ENCODE peak calls at places on chromosomes 2 and 18, in five cellular contexts. V, B, S, Q and J are unnamed samples.

GRCh38 chr2:166765141-166765540 is 123.1 kb upstream of the XIRP2 start:
- DNase-seq in V (no peak), B (no peak), S (peak; percentile 13), Q (no peak), J (no peak)

GRCh38 chr2:20365249-20365817 is 14.7 kb upstream of the PUM2 start:
- DNase-seq in V (no peak), B (peak; percentile 35), S (no peak), Q (no peak), J (no peak)

GRCh38 chr2:71073475-71073874 is 5.0 kb downstream of the NAGK start:
- DNase-seq in V (no peak), B (no peak), S (no peak), Q (no peak), J (no peak)

GRCh38 chr2:74564222-74564621 is 9.7 kb downstream of the DOK1 start:
- DNase-seq in V (no peak), B (peak; percentile 67), S (no peak), Q (no peak), J (no peak)

GRCh38 chr18:12858961-12859360 is 25.1 kb downstream of the PTPN2 start:
- DNase-seq in V (no peak), B (no peak), S (no peak), Q (no peak), J (no peak)

GRCh38 chr18:62325806-62326645 is 916 bp downstream of the TNFRSF11A start:
- DNase-seq in V (no peak), B (no peak), S (peak; percentile 37), Q (no peak), J (no peak)

GRCh38 chr2:231522418-231523180 is 7.6 kb downstream of the NMUR1 start:
- DNase-seq in V (peak; percentile 53), B (peak; percentile 82), S (no peak), Q (no peak), J (no peak)

GRCh38 chr2:185687967-185688366 is 50.6 kb upstream of the FSIP2 start:
- DNase-seq in V (no peak), B (no peak), S (no peak), Q (no peak), J (no peak)

GRCh38 chr2:97716695-97717617 is 3.6 kb downstream of the ZAP70 start:
- DNase-seq in V (peak; percentile 57), B (no peak), S (no peak), Q (no peak), J (no peak)

GRCh38 chr2:179751184-179751809 is 110.1 kb downstream of the ZNF385B start:
- DNase-seq in V (no peak), B (peak; percentile 54), S (peak; percentile 26), Q (peak; percentile 15), J (no peak)

GRCh38 chr2:33021542-33022259 is 74.9 kb downstream of the LTBP1 start:
- DNase-seq in V (no peak), B (peak; percentile 73), S (no peak), Q (no peak), J (no peak)

GRCh38 chr2:110678457-110679336 is 834 bp upstream of the BUB1 start:
- DNase-seq in V (no peak), B (peak; percentile 46), S (peak; percentile 46), Q (peak; percentile 35), J (peak; percentile 57)

GRCh38 chr2:240387669-240388358 is 47.6 kb upstream of the GPC1 start:
- DNase-seq in V (peak; percentile 91), B (peak; percentile 96), S (no peak), Q (peak; percentile 69), J (peak; percentile 44)

GRCh38 chr2:68317971-68318685 is 1.6 kb downstream of the CNRIP1 start:
- DNase-seq in V (no peak), B (no peak), S (peak; percentile 15), Q (no peak), J (peak; percentile 21)

GRCh38 chr2:58428286-58428552 is 187.1 kb upstream of the FANCL start:
- DNase-seq in V (no peak), B (peak; percentile 25), S (peak; percentile 88), Q (no peak), J (peak; percentile 41)

GRCh38 chr2:175931751-175932295 is 70.2 kb downstream of the LNPK start:
- DNase-seq in V (no peak), B (peak; percentile 36), S (no peak), Q (peak; percentile 4), J (no peak)

GRCh38 chr2:213475433-213475832 is 191.2 kb downstream of the SPAG16 start:
- DNase-seq in V (no peak), B (peak; percentile 0), S (peak; percentile 6), Q (no peak), J (no peak)

GRCh38 chr18:80154293-80154692 is 45.2 kb downstream of the ADNP2 start:
- DNase-seq in V (no peak), B (peak; percentile 38), S (peak; percentile 47), Q (no peak), J (no peak)

GRCh38 chr18:21194871-21195771 is 46.9 kb upstream of the GREB1L start:
- DNase-seq in V (no peak), B (peak; percentile 66), S (peak; percentile 44), Q (peak; percentile 42), J (no peak)

GRCh38 chr2:207594245-207594644 is 30.9 kb downstream of the METTL21A start:
- DNase-seq in V (no peak), B (no peak), S (no peak), Q (no peak), J (no peak)

GRCh38 chr2:45772038-45772437 is 120.6 kb downstream of the PRKCE start:
- DNase-seq in V (no peak), B (no peak), S (no peak), Q (no peak), J (no peak)

GRCh38 chr18:50089702-50090101 is 105.2 kb downstream of the MYO5B start:
- DNase-seq in V (no peak), B (no peak), S (no peak), Q (no peak), J (no peak)

GRCh38 chr2:239114616-239115265 is 266.9 kb downstream of the TWIST2 start:
- DNase-seq in V (no peak), B (peak; percentile 42), S (no peak), Q (no peak), J (no peak)

GRCh38 chr2:239832101-239832994 is 192.8 kb downstream of the NDUFA10 start:
- DNase-seq in V (peak; percentile 44), B (no peak), S (no peak), Q (no peak), J (peak; percentile 9)

GRCh38 chr2:71767663-71768062 is 314.3 kb downstream of the DYSF start:
- DNase-seq in V (no peak), B (no peak), S (no peak), Q (no peak), J (no peak)

GRCh38 chr18:61900504-61901281 is 7.9 kb upstream of the RNF152 start:
- DNase-seq in V (no peak), B (no peak), S (no peak), Q (peak; percentile 13), J (no peak)

GRCh38 chr2:43692428-43692994 is 16.3 kb upstream of the C1GALT1C1L start:
- DNase-seq in V (no peak), B (no peak), S (no peak), Q (no peak), J (no peak)

GRCh38 chr2:131588152-131588873 is 60.6 kb downstream of the CCDC74A start:
- DNase-seq in V (no peak), B (no peak), S (no peak), Q (no peak), J (no peak)

GRCh38 chr2:216776076-216776726 is 80.9 kb upstream of the IGFBP5 start:
- DNase-seq in V (no peak), B (peak; percentile 8), S (no peak), Q (no peak), J (no peak)

GRCh38 chr2:31660165-31660564 is 79.4 kb upstream of the SRD5A2 start:
- DNase-seq in V (no peak), B (no peak), S (no peak), Q (no peak), J (no peak)

GRCh38 chr18:48766487-48766886 is 184.3 kb downstream of the SMAD7 start:
- DNase-seq in V (no peak), B (no peak), S (no peak), Q (no peak), J (no peak)

GRCh38 chr2:31888550-31888949 is 122.3 kb downstream of the MEMO1 start:
- DNase-seq in V (no peak), B (peak; percentile 17), S (no peak), Q (no peak), J (no peak)

GRCh38 chr2:119760237-119760807 is 600 bp downstream of the PTPN4 start:
- DNase-seq in V (no peak), B (no peak), S (no peak), Q (no peak), J (peak; percentile 62)

GRCh38 chr18:7856733-7857132 is 289.6 kb downstream of the PTPRM start:
- DNase-seq in V (no peak), B (peak; percentile 37), S (no peak), Q (peak; percentile 19), J (no peak)
- TF ChIP-seq CTCF in V (no peak), B (no peak), S (no peak), Q (no peak), J (no peak)

DNA sequence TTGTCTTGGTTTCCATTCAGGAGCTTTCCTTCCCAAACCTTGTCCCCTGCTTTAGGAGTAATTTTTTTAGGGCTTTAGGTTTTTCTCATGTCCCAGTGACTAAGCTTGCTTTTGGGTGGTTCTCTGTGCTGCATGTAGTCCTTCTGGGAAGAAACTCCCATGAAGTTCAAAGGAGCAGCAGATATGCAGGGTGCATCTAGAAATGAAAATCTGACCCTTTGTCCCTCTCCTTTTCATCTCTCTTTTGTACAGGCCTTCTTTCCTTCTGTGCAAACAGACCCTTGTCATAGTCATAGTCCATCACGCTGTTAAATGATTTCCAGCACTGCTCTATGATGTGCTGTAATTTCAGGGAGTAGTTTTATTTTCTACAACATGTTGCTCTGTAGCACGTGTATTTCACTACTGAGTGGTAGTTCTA is 20.4 kb downstream of the FMNL2 start:
- DNase-seq in V (no peak), B (no peak), S (no peak), Q (no peak), J (no peak)
- H3K4me1 ChIP-seq in V (peaks cover 27% of the 10 kb centered on the region), B (no peaks in the 10 kb centered on the region), S (no peaks in the 10 kb centered on the region), Q (peaks cover 28% of the 10 kb centered on the region), J (no peaks in the 10 kb centered on the region)

GRCh38 chr18:71398530-71398929 is 1109.7 kb downstream of the SOCS6 start:
- DNase-seq in V (no peak), B (peak; percentile 50), S (peak; percentile 78), Q (peak; percentile 10), J (peak; percentile 54)
- TF ChIP-seq CTCF in V (no peak), B (peak; percentile 43), S (peak; percentile 64), Q (peak; percentile 21), J (no peak)

DNA sequence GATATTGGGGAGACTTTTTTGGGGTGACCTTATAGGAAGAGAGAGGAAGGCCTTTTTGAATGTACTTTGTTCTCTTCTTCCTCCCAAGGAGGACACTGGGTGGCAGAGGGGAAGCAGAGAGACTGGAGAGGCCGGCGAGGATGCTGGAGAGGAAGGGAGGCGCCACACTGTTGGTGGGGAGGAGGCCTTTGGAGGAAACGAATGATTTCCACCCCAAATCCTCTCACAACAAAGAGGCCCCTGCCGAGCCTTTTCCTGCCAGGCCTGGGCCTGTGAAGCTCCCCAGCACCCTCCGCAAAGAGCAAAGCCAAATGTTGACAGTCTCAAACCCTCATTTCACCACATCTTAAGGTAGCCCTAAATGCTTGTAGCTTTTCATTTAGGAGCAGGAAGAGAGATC is 59.0 kb upstream of the UPP2 start:
- DNase-seq in V (no peak), B (no peak), S (no peak), Q (no peak), J (no peak)
- H3K4me1 ChIP-seq in V (no peaks in the 10 kb centered on the region), B (no peaks in the 10 kb centered on the region), S (peaks cover 20% of the 10 kb centered on the region), Q (no peaks in the 10 kb centered on the region), J (no peaks in the 10 kb centered on the region)